ENCODE peak calls at places on chromosomes 12 and 14, in four cellular contexts. C is fibroblast of mammary gland, Y is WTC11, Q is neural crest cell. P is an unnamed sample.
A peak's percentile ranks its signal among the peaks of the same experiment; 100 is the strongest.

GRCh38 chr12:109999649-109999971 is 380 bp downstream of the ANKRD13A start:
- DNase-seq in Q (no peak), C (no peak), Y (no peak), P (no peak)

GRCh38 chr14:26191123-26191522 is 406.7 kb downstream of the NOVA1 start:
- DNase-seq in C (peak; percentile 60), Q (no peak), Y (no peak), P (no peak)

GRCh38 chr14:61126083-61126962 is 145.3 kb downstream of the SLC38A6 start:
- DNase-seq in C (no peak), Q (no peak), Y (no peak), P (peak; percentile 96)

GRCh38 chr12:43315961-43316360 is 236.0 kb downstream of the ADAMTS20 start:
- DNase-seq in Y (no peak), C (peak; percentile 56), Q (no peak), P (peak; percentile 69)

GRCh38 chr12:67968316-67968715 is 20.9 kb upstream of the IFNG-AS1 start:
- DNase-seq in Y (no peak), C (no peak), Q (no peak), P (no peak)

GRCh38 chr12:132623072-132623869 is 4.7 kb downstream of the P2RX2 start:
- DNase-seq in Q (no peak), Y (no peak), C (no peak), P (no peak)

GRCh38 chr14:60488175-60488574 is 2.3 kb upstream of the C14orf39 start:
- DNase-seq in C (no peak), Y (no peak), Q (no peak), P (no peak)

GRCh38 chr12:118520954-118521353 is 144.6 kb downstream of the SUDS3 start:
- DNase-seq in C (no peak), Q (no peak), Y (no peak), P (no peak)

GRCh38 chr12:28459481-28459880 is 269.2 kb downstream of the CCDC91 start:
- DNase-seq in Q (no peak), Y (no peak), C (no peak), P (no peak)

GRCh38 chr14:52068741-52069616 is at the start of gene NID2:
- DNase-seq in Q (peak; percentile 84), C (peak; percentile 95), Y (peak; percentile 91), P (peak; percentile 89)

GRCh38 chr12:31568498-31568897 is 22.4 kb downstream of the DENND5B start:
- DNase-seq in Q (no peak), C (no peak), Y (no peak), P (no peak)

GRCh38 chr12:91181053-91181452 is 1.6 kb downstream of the DCN start:
- DNase-seq in Q (no peak), Y (no peak), C (peak; percentile 63), P (no peak)

GRCh38 chr12:120713861-120714482 is 3.7 kb downstream of the UNC119B start:
- DNase-seq in Y (peak; percentile 65), Q (peak; percentile 83), C (peak; percentile 81), P (peak; percentile 77)

GRCh38 chr12:68733661-68734071 is 12.3 kb upstream of the SLC35E3 start:
- DNase-seq in Q (no peak), Y (no peak), C (peak; percentile 65), P (peak; percentile 83)

GRCh38 chr12:106861984-106862894 is 87.8 kb downstream of the RIC8B start:
- DNase-seq in C (peak; percentile 85), Q (no peak), Y (no peak), P (peak; percentile 66)

GRCh38 chr12:66563220-66563619 is 115.7 kb downstream of the GRIP1 start:
- DNase-seq in Q (no peak), C (no peak), Y (no peak), P (no peak)

GRCh38 chr12:4240161-4240783 is 33.3 kb upstream of the CCND2 start:
- DNase-seq in Y (no peak), C (no peak), Q (no peak), P (no peak)

P was measured in LHCN-M2.